ENCODE peak calls at places on chromosomes 2 and 18, in four cellular contexts. W is HCT116; H is SK-N-SH; A is effector memory CD4-positive, alpha-beta T cell. R is an unnamed sample.
A peak's percentile ranks its signal among the peaks of the same experiment; 100 is the strongest.

GRCh38 chr18:22238681-22239080 is 69.3 kb downstream of the GATA6 start:
- DNase-seq in W (no peak), A (no peak), H (no peak), R (no peak)

GRCh38 chr18:48390641-48391040 is 18.5 kb downstream of the ZBTB7C start:
- DNase-seq in A (no peak), W (no peak), H (no peak), R (no peak)

GRCh38 chr2:36559221-36559942 is 38.6 kb downstream of the FEZ2 start:
- DNase-seq in H (no peak), A (no peak), W (no peak), R (no peak)

GRCh38 chr2:3589086-3589485 is 5.8 kb upstream of the COLEC11 start:
- DNase-seq in A (no peak), W (no peak), H (no peak), R (no peak)

GRCh38 chr2:100747996-100748615 is 71.8 kb upstream of the NPAS2 start:
- DNase-seq in H (no peak), W (no peak), A (no peak), R (no peak)

GRCh38 chr2:190682168-190682567 is 33.3 kb downstream of the NAB1 start:
- DNase-seq in H (no peak), A (no peak), W (peak; percentile 18), R (no peak)

GRCh38 chr2:30240162-30240696 is 8.9 kb downstream of the LBH start:
- DNase-seq in A (no peak), W (no peak), H (no peak), R (no peak)

GRCh38 chr2:104447831-104448434 is 406.0 kb upstream of the POU3F3 start:
- DNase-seq in W (no peak), H (no peak), A (no peak), R (no peak)

GRCh38 chr2:216083464-216084279 is 2.0 kb downstream of the TMEM169 start:
- DNase-seq in H (peak; percentile 57), W (no peak), A (no peak), R (peak; percentile 13)

GRCh38 chr2:178496049-178496448 is 15.8 kb downstream of the PLEKHA3 start:
- DNase-seq in H (no peak), A (no peak), W (no peak), R (no peak)
- H3K27ac ChIP-seq in H (no peak overlapping the region), A (no peak overlapping the region), W (no peak overlapping the region), R (no peak overlapping the region)

GRCh38 chr18:3153107-3153704 is 66.6 kb downstream of the MYOM1 start:
- DNase-seq in W (no peak), H (no peak), A (no peak), R (no peak)
- H3K27ac ChIP-seq in W (no peak overlapping the region), H (no peak overlapping the region), A (no peak overlapping the region), R (no peak overlapping the region)

GRCh38 chr18:78418379-78418778 is 561.2 kb upstream of the SALL3 start:
- DNase-seq in A (no peak), W (no peak), H (no peak), R (no peak)
- H3K27ac ChIP-seq in A (no peak overlapping the region), W (no peak overlapping the region), H (no peak overlapping the region), R (no peak overlapping the region)

GRCh38 chr2:99389371-99389770 is 52.2 kb downstream of the EIF5B start:
- DNase-seq in H (no peak), W (no peak), A (no peak), R (no peak)

GRCh38 chr2:99395589-99396130 is 58.5 kb downstream of the EIF5B start:
- DNase-seq in H (no peak), A (no peak), W (no peak), R (no peak)

GRCh38 chr2:99388892-99389291 is 51.7 kb downstream of the EIF5B start:
- DNase-seq in H (no peak), A (no peak), W (no peak), R (no peak)

GRCh38 chr2:99386011-99386410 is 48.8 kb downstream of the EIF5B start:
- DNase-seq in W (no peak), H (no peak), A (no peak), R (no peak)

DNA sequence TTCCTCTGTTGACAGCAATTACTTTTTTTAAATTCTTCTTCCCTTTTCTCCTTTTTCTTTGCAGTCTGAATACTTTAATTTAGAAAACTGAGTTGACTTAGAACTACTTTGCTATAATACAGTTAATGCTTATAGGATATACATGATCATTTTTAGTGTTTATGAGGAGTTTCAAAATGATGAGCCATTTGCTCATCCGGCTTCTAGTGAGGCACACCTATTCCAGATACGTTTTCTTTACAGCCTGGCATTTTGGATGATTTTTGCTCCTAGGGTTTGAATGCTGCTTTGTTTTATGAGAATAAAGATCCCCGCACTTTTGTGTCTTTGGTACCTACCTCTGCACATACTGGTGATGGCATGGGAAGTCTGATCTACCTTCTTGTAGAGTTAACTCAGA is 52.8 kb downstream of the EIF5B start:
- DNase-seq in H (no peak), A (no peak), W (no peak), R (no peak)
- H3K27ac ChIP-seq in H (no peak overlapping the region), A (no peak overlapping the region), W (no peak overlapping the region), R (no peak overlapping the region)

GRCh38 chr2:33511141-33511540 is 34.7 kb downstream of the RASGRP3 start:
- DNase-seq in H (no peak), A (no peak), W (no peak), R (no peak)
- H3K27ac ChIP-seq in H (no peak overlapping the region), A (no peak overlapping the region), W (no peak overlapping the region), R (peak overlapping the region; percentile 58)

R was measured in substantia nigra.